ENCODE peak calls at places on chromosomes 7 and 10, in ten cellular contexts. C, I, V, B, J, M, K, O, R and E are unnamed samples.

GRCh38 chr7:28358423-28358868 is 53.9 kb upstream of the CREB5 start:
- DNase-seq in C (peak; percentile 71), I (peak; percentile 99), V (no peak), B (no peak), J (peak; percentile 81), M (peak; percentile 93), K (no peak), O (peak; percentile 20), R (no peak), E (no peak)

GRCh38 chr10:45553613-45554012 is 119.0 kb downstream of the ZFAND4 start:
- DNase-seq in C (no peak), I (no peak), V (no peak), B (no peak), J (no peak), M (no peak), K (no peak), O (no peak), R (no peak), E (no peak)

GRCh38 chr7:157000047-157000726 is 10.3 kb downstream of the MNX1 start:
- DNase-seq in C (no peak), I (no peak), V (no peak), B (peak; percentile 74), J (no peak), M (no peak), K (no peak), O (peak; percentile 84), R (no peak), E (no peak)

GRCh38 chr7:4774804-4775280 is 581 bp upstream of the AP5Z1 start:
- DNase-seq in C (no peak), I (peak; percentile 75), V (no peak), B (peak; percentile 90), J (peak; percentile 76), M (peak; percentile 52), K (no peak), O (no peak), R (no peak), E (no peak)

GRCh38 chr7:105531797-105532671 is at the start of gene RINT1:
- DNase-seq in C (peak; percentile 95), I (peak; percentile 91), V (peak; percentile 90), B (peak; percentile 99), J (peak; percentile 90), M (peak; percentile 96), K (peak; percentile 87), O (peak; percentile 93), R (peak; percentile 79), E (peak; percentile 94)

GRCh38 chr10:5038703-5039102 is 35.0 kb upstream of the AKR1C2 start:
- DNase-seq in C (no peak), I (no peak), V (no peak), B (no peak), J (peak; percentile 47), M (no peak), K (no peak), O (no peak), R (no peak), E (no peak)

GRCh38 chr7:68309806-68310205 is 1288.5 kb upstream of the AUTS2 start:
- DNase-seq in C (no peak), I (no peak), V (no peak), B (no peak), J (no peak), M (no peak), K (no peak), O (no peak), R (no peak), E (no peak)

GRCh38 chr10:113442340-113442739 is 110.5 kb upstream of the HABP2 start:
- DNase-seq in C (no peak), I (no peak), V (no peak), B (no peak), J (no peak), M (no peak), K (no peak), O (no peak), R (no peak), E (no peak)

GRCh38 chr7:99320371-99320770 is 5.3 kb upstream of the ARPC1A start:
- DNase-seq in C (no peak), I (no peak), V (no peak), B (no peak), J (no peak), M (no peak), K (no peak), O (no peak), R (no peak), E (no peak)

GRCh38 chr10:70806841-70807240 is 8.9 kb upstream of the SGPL1 start:
- DNase-seq in C (no peak), I (no peak), V (no peak), B (no peak), J (no peak), M (no peak), K (no peak), O (no peak), R (no peak), E (no peak)

GRCh38 chr10:94430705-94431104 is 28.4 kb downstream of the TBC1D12 start:
- DNase-seq in C (no peak), I (peak; percentile 2), V (no peak), B (no peak), J (peak; percentile 35), M (no peak), K (no peak), O (no peak), R (no peak), E (no peak)

GRCh38 chr7:28135760-28136159 is 44.8 kb downstream of the JAZF1 start:
- DNase-seq in C (no peak), I (no peak), V (no peak), B (no peak), J (peak; percentile 15), M (no peak), K (no peak), O (no peak), R (no peak), E (no peak)

GRCh38 chr7:142948603-142949002 is 9.3 kb downstream of the LLCFC1 start:
- DNase-seq in C (no peak), I (no peak), V (no peak), B (no peak), J (no peak), M (no peak), K (no peak), O (no peak), R (no peak), E (no peak)

GRCh38 chr7:44638611-44639557 is 32.5 kb downstream of the OGDH start:
- DNase-seq in C (peak; percentile 88), I (peak; percentile 75), V (no peak), B (peak; percentile 95), J (peak; percentile 79), M (peak; percentile 82), K (peak; percentile 56), O (peak; percentile 37), R (peak; percentile 76), E (peak; percentile 81)

GRCh38 chr7:23712368-23713284 is 2.6 kb downstream of the STK31 start:
- DNase-seq in C (peak; percentile 55), I (peak; percentile 78), V (no peak), B (no peak), J (peak; percentile 82), M (peak; percentile 81), K (no peak), O (peak; percentile 60), R (no peak), E (no peak)

DNA sequence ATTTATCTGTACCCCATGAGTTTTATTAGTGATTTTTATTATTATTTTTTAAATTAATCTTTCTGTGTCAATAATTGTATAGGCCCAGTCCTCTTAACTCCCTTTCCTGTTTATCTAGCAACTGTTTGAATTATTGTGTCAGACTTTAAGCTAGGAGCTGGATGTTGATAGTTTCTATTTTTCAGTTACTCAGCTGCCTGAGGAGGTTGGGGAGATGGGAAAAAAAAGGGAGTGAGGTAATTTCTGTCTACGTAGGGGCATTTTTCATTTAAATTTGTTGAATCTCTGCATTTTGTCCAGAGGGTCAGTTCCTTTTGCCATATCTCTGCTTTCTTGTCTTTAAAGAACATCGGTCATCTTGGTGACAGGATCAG is 5.0 kb upstream of the ZNF518A start:
- DNase-seq in C (no peak), I (peak; percentile 44), V (no peak), B (no peak), J (peak; percentile 62), M (no peak), K (no peak), O (no peak), R (no peak), E (no peak)
- H3K4me3 ChIP-seq in C (no peak overlapping the region), I (no peak overlapping the region), V (no peak overlapping the region), B (no peak overlapping the region), J (peak overlapping the region; percentile 48), M (no peak overlapping the region), K (no peak overlapping the region), O (no peak overlapping the region), R (no peak overlapping the region), E (no peak overlapping the region)

GRCh38 chr10:14562615-14563214 is 212.0 kb downstream of the FAM107B start:
- DNase-seq in C (no peak), I (no peak), V (no peak), B (no peak), J (no peak), M (no peak), K (no peak), O (no peak), R (no peak), E (no peak)
- H3K4me3 ChIP-seq in C (no peak overlapping the region), I (no peak overlapping the region), V (no peak overlapping the region), B (no peak overlapping the region), J (no peak overlapping the region), M (no peak overlapping the region), K (no peak overlapping the region), O (no peak overlapping the region), R (peak overlapping the region; percentile 2), E (no peak overlapping the region)

GRCh38 chr7:33986951-33987948 is 81.9 kb downstream of the BMPER start:
- DNase-seq in C (peak; percentile 97), I (peak; percentile 100), V (no peak), B (no peak), J (peak; percentile 97), M (peak; percentile 96), K (no peak), O (no peak), R (no peak), E (no peak)
- H3K4me3 ChIP-seq in C (no peak overlapping the region), I (no peak overlapping the region), V (no peak overlapping the region), B (no peak overlapping the region), J (no peak overlapping the region), M (no peak overlapping the region), K (no peak overlapping the region), O (no peak overlapping the region), R (no peak overlapping the region), E (no peak overlapping the region)

GRCh38 chr10:80453715-80454525 is at the start of gene TSPAN14:
- DNase-seq in C (peak; percentile 76), I (peak; percentile 79), V (peak; percentile 73), B (peak; percentile 97), J (peak; percentile 86), M (no peak), K (peak; percentile 88), O (peak; percentile 98), R (peak; percentile 71), E (peak; percentile 77)

GRCh38 chr10:80453392-80453714 is 757 bp upstream of the TSPAN14 start:
- DNase-seq in C (no peak), I (no peak), V (no peak), B (peak; percentile 80), J (no peak), M (no peak), K (no peak), O (peak; percentile 62), R (peak; percentile 27), E (no peak)

GRCh38 chr10:80451132-80451531 is 3.0 kb upstream of the TSPAN14 start:
- DNase-seq in C (no peak), I (no peak), V (no peak), B (no peak), J (no peak), M (no peak), K (no peak), O (no peak), R (no peak), E (no peak)

GRCh38 chr10:80452069-80452468 is 2.0 kb upstream of the TSPAN14 start:
- DNase-seq in C (no peak), I (no peak), V (no peak), B (no peak), J (no peak), M (no peak), K (no peak), O (no peak), R (no peak), E (no peak)

GRCh38 chr10:80452688-80453391 is 1.3 kb upstream of the TSPAN14 start:
- DNase-seq in C (no peak), I (no peak), V (no peak), B (no peak), J (no peak), M (no peak), K (no peak), O (no peak), R (no peak), E (no peak)
- H3K4me3 ChIP-seq in C (no peak overlapping the region), I (no peak overlapping the region), V (peak overlapping the region; percentile 93), B (no peak overlapping the region), J (no peak overlapping the region), M (no peak overlapping the region), K (peak overlapping the region; percentile 61), O (peak overlapping the region; percentile 58), R (no peak overlapping the region), E (no peak overlapping the region)